ENCODE peak calls at places on chromosomes 1 and 21, in eight cellular contexts. Z is Caki2, O is ELR, L is M059J, W is head of caudate nucleus, B is aorta, G is left colon, T is GM04503. J is an unnamed sample.
A peak's percentile ranks its signal among the peaks of the same experiment; 100 is the strongest.

GRCh38 chr1:41533016-41533730 is 48.7 kb upstream of the EDN2 start:
- DNase-seq in O (no peak), B (peak; percentile 49), G (peak; percentile 12), T (no peak), L (no peak), Z (no peak), W (peak; percentile 2), J (peak; percentile 28)

GRCh38 chr1:224828691-224829090 is 100.8 kb upstream of the DNAH14 start:
- DNase-seq in L (peak; percentile 29), Z (no peak), O (peak; percentile 22), G (no peak), W (no peak), T (peak; percentile 39), B (no peak), J (no peak)

GRCh38 chr1:38025233-38025632 is 12.7 kb downstream of the UTP11 start:
- DNase-seq in Z (no peak), T (no peak), B (no peak), O (no peak), L (no peak), G (no peak), W (no peak), J (no peak)

GRCh38 chr1:196590012-196590708 is 18.1 kb downstream of the KCNT2 start:
- DNase-seq in Z (no peak), B (peak; percentile 39), L (no peak), G (no peak), T (no peak), O (no peak), W (no peak), J (no peak)

GRCh38 chr1:161374373-161374772 is 6.7 kb upstream of the CFAP126 start:
- DNase-seq in T (no peak), B (no peak), O (peak; percentile 54), W (no peak), Z (no peak), L (peak; percentile 25), G (no peak), J (no peak)

GRCh38 chr1:23469372-23469982 is 14.5 kb downstream of the ASAP3 start:
- DNase-seq in Z (no peak), L (no peak), G (no peak), T (no peak), B (no peak), W (no peak), O (no peak), J (no peak)

GRCh38 chr1:177872563-177872900 is 97.3 kb downstream of the SEC16B start:
- DNase-seq in Z (no peak), G (no peak), L (no peak), T (no peak), B (no peak), O (no peak), W (no peak), J (no peak)

GRCh38 chr1:53280486-53280885 is 42.2 kb upstream of the MAGOH start:
- DNase-seq in B (no peak), Z (no peak), G (no peak), T (no peak), O (no peak), L (no peak), W (no peak), J (no peak)

GRCh38 chr1:203173566-203173965 is 2.1 kb downstream of the MYBPH start:
- DNase-seq in G (no peak), T (no peak), Z (peak; percentile 35), O (no peak), W (no peak), L (peak; percentile 26), B (peak; percentile 46), J (no peak)

GRCh38 chr1:206808615-206809014 is 36.3 kb upstream of the IL10 start:
- DNase-seq in Z (no peak), W (no peak), B (no peak), L (peak; percentile 63), O (peak; percentile 73), G (no peak), T (no peak), J (no peak)

GRCh38 chr1:19814681-19815503 is at the start of gene RNF186:
- DNase-seq in T (no peak), B (no peak), Z (peak; percentile 12), O (no peak), G (peak; percentile 93), W (no peak), L (no peak), J (peak; percentile 65)

GRCh38 chr1:50967416-50968020 is 2.5 kb upstream of the CDKN2C start:
- DNase-seq in T (no peak), Z (peak; percentile 71), G (no peak), B (no peak), W (no peak), L (peak; percentile 72), O (peak; percentile 58), J (no peak)

GRCh38 chr1:39082140-39082799 is 56.1 kb downstream of the NDUFS5 start:
- DNase-seq in L (no peak), B (no peak), W (no peak), G (no peak), T (no peak), O (no peak), Z (no peak), J (no peak)

GRCh38 chr21:45427331-45428271 is 22.6 kb downstream of the COL18A1 start:
- DNase-seq in G (peak; percentile 61), W (no peak), B (peak; percentile 93), O (peak; percentile 98), Z (peak; percentile 99), L (peak; percentile 100), T (peak; percentile 85), J (no peak)

GRCh38 chr1:208682664-208683013 is 438.5 kb upstream of the PLXNA2 start:
- DNase-seq in B (no peak), O (no peak), W (no peak), G (peak; percentile 37), T (no peak), Z (no peak), L (no peak), J (no peak)

GRCh38 chr21:15868940-15869339 is 139.2 kb downstream of the USP25 start:
- DNase-seq in W (no peak), G (no peak), L (no peak), Z (no peak), O (no peak), B (no peak), T (no peak), J (no peak)

GRCh38 chr1:31744165-31744888 is 19.8 kb downstream of the ADGRB2 start:
- DNase-seq in G (no peak), O (no peak), Z (no peak), W (no peak), T (no peak), B (no peak), L (no peak), J (no peak)

GRCh38 chr1:76090284-76091180 is 16.0 kb downstream of the ST6GALNAC3 start:
- DNase-seq in Z (no peak), G (no peak), W (no peak), B (no peak), T (no peak), O (no peak), L (no peak), J (no peak)

GRCh38 chr1:10617931-10618885 is 143.5 kb downstream of the PEX14 start:
- DNase-seq in L (no peak), O (no peak), G (no peak), W (peak; percentile 30), T (no peak), B (no peak), Z (no peak), J (no peak)

GRCh38 chr1:213061263-213061662 is 10.2 kb downstream of the RPS6KC1 start:
- DNase-seq in G (no peak), W (no peak), Z (no peak), L (no peak), B (no peak), O (no peak), T (no peak), J (no peak)

GRCh38 chr1:212291505-212292134 is 6.4 kb downstream of the PPP2R5A start:
- DNase-seq in W (no peak), L (peak; percentile 68), T (no peak), B (no peak), O (peak; percentile 75), Z (peak; percentile 71), G (no peak), J (no peak)

GRCh38 chr1:203537806-203538464 is 44.0 kb downstream of the OPTC start:
- DNase-seq in G (no peak), Z (no peak), T (no peak), L (peak; percentile 64), W (no peak), O (peak; percentile 20), B (peak; percentile 80), J (peak; percentile 64)

GRCh38 chr1:61227857-61228557 is 145.6 kb downstream of the NFIA start:
- DNase-seq in G (no peak), Z (no peak), L (no peak), O (no peak), W (no peak), B (no peak), T (no peak), J (no peak)

GRCh38 chr1:40469327-40469726 is 7.8 kb upstream of the ZFP69 start:
- DNase-seq in B (no peak), G (no peak), L (no peak), W (no peak), O (no peak), T (no peak), Z (no peak), J (no peak)